ENCODE peak calls at places on chromosomes 7 and 10, in seven cellular contexts. Z, S, A, C, I, H and L are unnamed samples.

GRCh38 chr10:30990351-30990750 is 41.3 kb downstream of the ZNF438 start:
- DNase-seq in Z (no peak), S (no peak), A (no peak), C (no peak), I (no peak), H (no peak), L (no peak)

GRCh38 chr7:98771519-98772241 is 98.1 kb downstream of the TMEM130 start:
- DNase-seq in Z (peak), S (peak), A (peak), C (peak), I (no peak), H (no peak), L (no peak)

GRCh38 chr10:121069061-121069850 is 218.1 kb downstream of the WDR11 start:
- DNase-seq in Z (peak), S (no peak), A (no peak), C (no peak), I (no peak), H (no peak), L (no peak)

GRCh38 chr10:6406220-6407033 is 173.6 kb downstream of the PRKCQ start:
- DNase-seq in Z (no peak), S (no peak), A (no peak), C (no peak), I (no peak), H (no peak), L (no peak)

GRCh38 chr10:27319752-27320561 is 79.4 kb upstream of the ACBD5 start:
- DNase-seq in Z (no peak), S (no peak), A (peak), C (peak), I (no peak), H (peak), L (no peak)

GRCh38 chr10:971613-972012 is 16.6 kb upstream of the GTPBP4 start:
- DNase-seq in Z (no peak), S (no peak), A (peak), C (no peak), I (no peak), H (peak), L (no peak)

GRCh38 chr10:30398788-30399187 is 35.2 kb upstream of the MAP3K8 start:
- DNase-seq in Z (no peak), S (no peak), A (no peak), C (no peak), I (no peak), H (no peak), L (no peak)

GRCh38 chr10:124063736-124064135 is 29.7 kb downstream of the CHST15 start:
- DNase-seq in Z (no peak), S (peak), A (peak), C (no peak), I (no peak), H (no peak), L (no peak)

GRCh38 chr10:351770-352318 is 216.6 kb downstream of the ZMYND11 start:
- DNase-seq in Z (no peak), S (no peak), A (no peak), C (no peak), I (no peak), H (peak), L (no peak)

GRCh38 chr10:34504534-34504933 is 310.6 kb downstream of the PARD3 start:
- DNase-seq in Z (no peak), S (no peak), A (peak), C (no peak), I (no peak), H (no peak), L (no peak)

GRCh38 chr7:150514748-150515222 is at the start of gene GIMAP7:
- DNase-seq in Z (peak), S (no peak), A (peak), C (no peak), I (peak), H (no peak), L (no peak)

GRCh38 chr7:44735403-44736165 is 13.1 kb upstream of the ZMIZ2 start:
- DNase-seq in Z (peak), S (peak), A (no peak), C (peak), I (peak), H (no peak), L (no peak)

GRCh38 chr10:120495226-120495625 is 38.2 kb downstream of the PLPP4 start:
- DNase-seq in Z (no peak), S (no peak), A (peak), C (no peak), I (no peak), H (no peak), L (peak)

GRCh38 chr7:41603985-41604384 is 98.9 kb downstream of the INHBA start:
- DNase-seq in Z (no peak), S (no peak), A (no peak), C (no peak), I (no peak), H (no peak), L (no peak)

GRCh38 chr10:59175538-59176240 is 754 bp upstream of the PHYHIPL start:
- DNase-seq in Z (no peak), S (no peak), A (peak), C (no peak), I (no peak), H (peak), L (peak)

GRCh38 chr10:10294801-10295515 is 722.7 kb upstream of the CELF2 start:
- DNase-seq in Z (no peak), S (no peak), A (no peak), C (no peak), I (no peak), H (no peak), L (no peak)

GRCh38 chr10:121291376-121291775 is 306.9 kb downstream of the FGFR2 start:
- DNase-seq in Z (no peak), S (no peak), A (no peak), C (no peak), I (no peak), H (no peak), L (no peak)

GRCh38 chr10:17428616-17429097 is 25.7 kb downstream of the ST8SIA6 start:
- DNase-seq in Z (no peak), S (no peak), A (no peak), C (no peak), I (peak), H (no peak), L (no peak)

GRCh38 chr7:150778014-150778737 is 22.0 kb downstream of the TMEM176B start:
- DNase-seq in Z (no peak), S (no peak), A (no peak), C (no peak), I (no peak), H (no peak), L (no peak)

GRCh38 chr10:117442944-117443676 is 67.9 kb upstream of the PDZD8 start:
- DNase-seq in Z (peak), S (no peak), A (peak), C (peak), I (peak), H (peak), L (peak)

GRCh38 chr7:70354409-70355169 is 756.3 kb downstream of the AUTS2 start:
- DNase-seq in Z (no peak), S (no peak), A (no peak), C (no peak), I (no peak), H (no peak), L (no peak)

GRCh38 chr7:40922316-40922670 is 780.6 kb downstream of the INHBA start:
- DNase-seq in Z (no peak), S (no peak), A (no peak), C (peak), I (no peak), H (no peak), L (no peak)

GRCh38 chr10:112953760-112954159 is 3.7 kb downstream of the TCF7L2 start:
- DNase-seq in Z (no peak), S (no peak), A (peak), C (no peak), I (no peak), H (no peak), L (no peak)
- H3K4me3 ChIP-seq in Z (no peak), S (peak), A (peak), C (peak), I (no peak), H (peak), L (peak)

DNA sequence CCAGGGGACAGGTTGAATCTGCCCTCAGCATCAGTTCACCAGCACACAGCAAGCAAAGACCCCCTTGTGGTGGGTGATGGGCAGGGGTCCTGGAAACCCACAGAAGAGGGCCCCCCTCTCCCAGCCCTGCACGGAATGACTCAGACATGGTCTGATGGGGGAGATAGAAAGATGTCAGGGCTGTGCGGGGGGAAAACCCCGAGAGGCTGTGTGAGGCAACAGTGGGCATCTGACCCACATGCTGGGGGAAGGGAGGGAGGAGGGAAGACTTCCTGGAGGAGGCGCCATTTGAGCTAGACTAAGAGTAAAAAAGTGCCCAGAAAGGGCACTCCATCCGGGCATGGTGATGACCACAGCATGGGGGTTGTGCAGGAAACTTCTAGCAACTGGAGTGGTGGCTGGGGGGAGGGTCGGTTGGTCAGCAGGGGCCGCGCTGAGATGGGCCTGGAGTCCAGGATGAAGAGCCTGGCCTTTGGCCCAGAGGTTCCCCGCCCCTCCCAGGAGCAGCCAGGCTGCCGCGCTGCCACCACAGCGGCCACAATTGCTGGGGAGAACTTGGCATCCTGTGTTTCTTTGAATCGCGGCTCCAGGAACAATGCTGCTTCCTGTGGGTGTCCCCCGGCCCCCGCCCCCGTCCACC is 2.5 kb downstream of the LFNG start:
- DNase-seq in Z (no peak), S (no peak), A (no peak), C (no peak), I (peak), H (no peak), L (no peak)
- H3K4me3 ChIP-seq in Z (no peak), S (peak), A (no peak), C (peak), I (peak), H (peak), L (no peak)

GRCh38 chr7:39609084-39609461 is 14.3 kb upstream of the RALA start:
- DNase-seq in Z (no peak), S (no peak), A (no peak), C (peak), I (no peak), H (no peak), L (peak)

GRCh38 chr7:39606941-39607340 is 16.4 kb upstream of the RALA start:
- DNase-seq in Z (no peak), S (no peak), A (no peak), C (no peak), I (no peak), H (no peak), L (no peak)

GRCh38 chr7:39608278-39608677 is 15.1 kb upstream of the RALA start:
- DNase-seq in Z (no peak), S (no peak), A (no peak), C (no peak), I (no peak), H (no peak), L (no peak)

GRCh38 chr7:39607865-39608264 is 15.5 kb upstream of the RALA start:
- DNase-seq in Z (no peak), S (no peak), A (no peak), C (no peak), I (no peak), H (no peak), L (no peak)

DNA sequence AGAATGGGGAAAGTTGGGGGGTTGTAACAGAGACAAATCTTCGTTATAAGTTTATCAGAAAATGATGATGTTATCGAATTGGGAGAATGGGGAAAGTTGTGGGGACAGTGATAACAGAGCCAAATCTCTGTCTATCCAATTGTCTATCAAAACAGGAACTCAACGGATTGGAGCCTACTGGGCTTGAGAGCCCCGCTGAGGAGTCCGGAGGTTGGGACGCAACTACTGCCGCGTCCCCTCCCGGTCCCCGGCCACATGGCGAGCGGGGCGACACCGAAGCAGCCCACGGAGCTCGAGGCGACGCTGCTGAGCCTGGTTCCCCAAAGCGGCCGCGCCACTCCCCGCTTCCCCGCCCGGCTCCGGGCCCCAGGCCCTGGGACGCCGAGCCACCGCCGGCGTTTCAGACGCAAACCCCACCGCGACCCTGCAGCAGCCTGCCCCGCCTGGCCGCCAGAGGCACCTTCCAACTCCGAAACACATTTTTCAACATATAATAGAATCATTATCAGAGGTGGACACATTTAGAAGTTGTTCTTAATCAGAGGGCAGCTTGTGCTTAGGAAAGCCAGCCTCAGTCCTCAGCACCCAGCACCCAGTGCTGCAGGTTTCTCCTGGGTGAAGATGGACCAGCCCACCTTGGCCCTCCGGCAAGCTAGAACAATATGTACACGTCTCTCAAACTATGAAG is 13.8 kb upstream of the RALA start:
- DNase-seq in Z (no peak), S (no peak), A (peak), C (no peak), I (no peak), H (peak), L (peak)
- H3K4me3 ChIP-seq in Z (peak), S (peak), A (peak), C (peak), I (peak), H (peak), L (peak)

GRCh38 chr7:39678935-39679690 is 55.7 kb downstream of the RALA start:
- DNase-seq in Z (no peak), S (no peak), A (no peak), C (no peak), I (no peak), H (no peak), L (no peak)
- H3K4me3 ChIP-seq in Z (no peak), S (no peak), A (no peak), C (no peak), I (no peak), H (no peak), L (no peak)

GRCh38 chr10:114472874-114473248 is 68.6 kb upstream of the AFAP1L2 start:
- DNase-seq in Z (no peak), S (no peak), A (no peak), C (no peak), I (no peak), H (no peak), L (no peak)

GRCh38 chr10:114474989-114475388 is 70.7 kb upstream of the AFAP1L2 start:
- DNase-seq in Z (no peak), S (no peak), A (no peak), C (no peak), I (no peak), H (no peak), L (no peak)

GRCh38 chr10:114473776-114474175 is 69.5 kb upstream of the AFAP1L2 start:
- DNase-seq in Z (no peak), S (no peak), A (peak), C (no peak), I (no peak), H (no peak), L (no peak)

GRCh38 chr10:114470956-114471905 is 66.9 kb upstream of the AFAP1L2 start:
- DNase-seq in Z (peak), S (peak), A (peak), C (peak), I (peak), H (peak), L (peak)

GRCh38 chr10:114471906-114472873 is 67.9 kb upstream of the AFAP1L2 start:
- DNase-seq in Z (no peak), S (no peak), A (peak), C (no peak), I (no peak), H (no peak), L (no peak)
- H3K4me3 ChIP-seq in Z (no peak), S (no peak), A (no peak), C (no peak), I (no peak), H (no peak), L (no peak)

GRCh38 chr10:23201837-23202236 is 9.7 kb downstream of the PTF1A start:
- DNase-seq in Z (no peak), S (no peak), A (no peak), C (no peak), I (no peak), H (no peak), L (no peak)
- H3K4me3 ChIP-seq in Z (no peak), S (no peak), A (no peak), C (no peak), I (no peak), H (no peak), L (no peak)